ENCODE peak calls at places on chromosome 13, in six cellular contexts. Q, P, J, O, B and D are unnamed samples.

GRCh38 chr13:49779721-49780120 is 12.8 kb downstream of the KPNA3 start:
- DNase-seq in Q (no peak), P (no peak), J (no peak), O (no peak), B (no peak), D (no peak)

GRCh38 chr13:66503890-66504289 is 726.2 kb downstream of the PCDH9 start:
- DNase-seq in Q (no peak), P (no peak), J (no peak), O (peak), B (no peak), D (no peak)

GRCh38 chr13:98782654-98783053 is 30.2 kb upstream of the SLC15A1 start:
- DNase-seq in Q (peak), P (no peak), J (no peak), O (no peak), B (no peak), D (peak)

GRCh38 chr13:48222358-48223015 is 10.5 kb upstream of the ITM2B start:
- DNase-seq in Q (no peak), P (no peak), J (peak), O (no peak), B (no peak), D (peak)

GRCh38 chr13:86563308-86563707 is 764.1 kb upstream of the SLITRK6 start:
- DNase-seq in Q (peak), P (no peak), J (no peak), O (no peak), B (no peak), D (no peak)

GRCh38 chr13:25885418-25885817 is 166.4 kb downstream of the SHISA2 start:
- DNase-seq in Q (no peak), P (no peak), J (no peak), O (no peak), B (no peak), D (no peak)

GRCh38 chr13:48252176-48252575 is 19.2 kb downstream of the ITM2B start:
- DNase-seq in Q (no peak), P (no peak), J (no peak), O (no peak), B (no peak), D (no peak)

GRCh38 chr13:100396771-100397170 is 191.8 kb downstream of the GGACT start:
- DNase-seq in Q (no peak), P (no peak), J (no peak), O (peak), B (no peak), D (no peak)

GRCh38 chr13:110403721-110404120 is 96.6 kb downstream of the COL4A2 start:
- DNase-seq in Q (peak), P (no peak), J (no peak), O (no peak), B (no peak), D (no peak)

GRCh38 chr13:100234006-100234405 is 145.1 kb downstream of the PCCA start:
- DNase-seq in Q (no peak), P (no peak), J (no peak), O (peak), B (no peak), D (peak)

GRCh38 chr13:44989941-44990340 is 603 bp downstream of the GPALPP1 start:
- DNase-seq in Q (no peak), P (no peak), J (no peak), O (no peak), B (no peak), D (no peak)

GRCh38 chr13:25971499-25972145 is 80.2 kb downstream of the SHISA2 start:
- DNase-seq in Q (no peak), P (no peak), J (no peak), O (peak), B (no peak), D (no peak)

GRCh38 chr13:40102854-40103253 is 447.4 kb downstream of the COG6 start:
- DNase-seq in Q (peak), P (peak), J (no peak), O (no peak), B (no peak), D (no peak)

GRCh38 chr13:34128661-34129060 is 310.7 kb downstream of the RFC3 start:
- DNase-seq in Q (no peak), P (no peak), J (no peak), O (no peak), B (no peak), D (no peak)